ENCODE peak calls at places on chromosomes 6 and 20, in four cellular contexts. H, V, S and D are unnamed samples.

GRCh38 chr6:142374090-142374783 is 72.4 kb downstream of the ADGRG6 start:
- DNase-seq in H (no peak), V (no peak), S (no peak), D (no peak)

GRCh38 chr6:101013612-101014195 is 132.6 kb upstream of the ASCC3 start:
- DNase-seq in H (no peak), V (no peak), S (no peak), D (no peak)

GRCh38 chr6:132218063-132218696 is 183.1 kb downstream of the MOXD1 start:
- DNase-seq in H (no peak), V (no peak), S (no peak), D (no peak)

GRCh38 chr20:63217706-63218105 is 1.8 kb upstream of the YTHDF1 start:
- DNase-seq in H (no peak), V (no peak), S (no peak), D (no peak)

GRCh38 chr6:3628143-3628840 is 123.2 kb downstream of the PXDC1 start:
- DNase-seq in H (no peak), V (no peak), S (no peak), D (no peak)

GRCh38 chr6:113432729-113433505 is 424.2 kb upstream of the MARCKS start:
- DNase-seq in H (no peak), V (peak; percentile 68), S (no peak), D (no peak)

GRCh38 chr6:93468291-93468690 is 48.9 kb upstream of the EPHA7 start:
- DNase-seq in H (no peak), V (no peak), S (no peak), D (no peak)

GRCh38 chr20:21705466-21706344 is at the start of gene PAX1:
- DNase-seq in H (no peak), V (no peak), S (no peak), D (no peak)

GRCh38 chr6:54093306-54093705 is 17.9 kb upstream of the MLIP start:
- DNase-seq in H (no peak), V (no peak), S (no peak), D (no peak)

GRCh38 chr6:78942451-78942850 is 75.1 kb downstream of the IRAK1BP1 start:
- DNase-seq in H (no peak), V (no peak), S (no peak), D (no peak)

GRCh38 chr6:30893001-30893591 is 8.8 kb downstream of the DDR1 start:
- DNase-seq in H (no peak), V (no peak), S (no peak), D (no peak)

GRCh38 chr6:159758031-159759001 is 3.5 kb upstream of the ACAT2 start:
- DNase-seq in H (no peak), V (no peak), S (no peak), D (no peak)

GRCh38 chr20:23433628-23434027 is 5.9 kb upstream of the CSTL1 start:
- DNase-seq in H (no peak), V (no peak), S (no peak), D (no peak)

GRCh38 chr20:17694767-17695166 is 5.0 kb upstream of the BANF2 start:
- DNase-seq in H (no peak), V (no peak), S (no peak), D (no peak)

GRCh38 chr6:93918258-93918657 is 498.9 kb upstream of the EPHA7 start:
- DNase-seq in H (no peak), V (no peak), S (no peak), D (no peak)

GRCh38 chr6:82013561-82014275 is 233.8 kb downstream of the IBTK start:
- DNase-seq in H (no peak), V (no peak), S (no peak), D (no peak)

GRCh38 chr20:8291873-8292272 is 159.8 kb downstream of the PLCB1 start:
- DNase-seq in H (no peak), V (no peak), S (no peak), D (no peak)

GRCh38 chr6:70398783-70399730 is 14.3 kb upstream of the FAM135A start:
- DNase-seq in H (peak; percentile 23), V (no peak), S (no peak), D (no peak)

GRCh38 chr20:59152559-59153354 is 10.9 kb upstream of the ZNF831 start:
- DNase-seq in H (no peak), V (no peak), S (no peak), D (no peak)

GRCh38 chr6:158071121-158072082 is 89.7 kb downstream of the SYNJ2 start:
- DNase-seq in H (no peak), V (no peak), S (no peak), D (no peak)

GRCh38 chr20:12395404-12396159 is 477.9 kb downstream of the BTBD3 start:
- DNase-seq in H (no peak), V (no peak), S (no peak), D (no peak)

GRCh38 chr20:58138395-58138794 is 90.1 kb downstream of the ANKRD60 start:
- DNase-seq in H (no peak), V (no peak), S (no peak), D (no peak)

GRCh38 chr20:17967595-17968365 is 814 bp downstream of the SNX5 start:
- DNase-seq in H (no peak), V (peak; percentile 67), S (no peak), D (no peak)

GRCh38 chr6:161498359-161498758 is 224.5 kb upstream of the AGPAT4 start:
- DNase-seq in H (peak; percentile 19), V (no peak), S (no peak), D (no peak)

GRCh38 chr6:40706222-40706621 is 119.1 kb upstream of the LRFN2 start:
- DNase-seq in H (no peak), V (no peak), S (no peak), D (no peak)

GRCh38 chr6:106063448-106063850 is 22.7 kb upstream of the PRDM1 start:
- DNase-seq in H (no peak), V (no peak), S (no peak), D (no peak)

GRCh38 chr6:134347141-134347540 is 29.2 kb upstream of the SGK1 start:
- DNase-seq in H (no peak), V (no peak), S (no peak), D (no peak)

GRCh38 chr6:134342972-134343371 is 25.1 kb upstream of the SGK1 start:
- DNase-seq in H (no peak), V (no peak), S (no peak), D (no peak)

GRCh38 chr6:134342211-134342610 is 24.3 kb upstream of the SGK1 start:
- DNase-seq in H (no peak), V (no peak), S (no peak), D (no peak)

GRCh38 chr6:134347916-134348805 is 30.2 kb upstream of the SGK1 start:
- DNase-seq in H (no peak), V (no peak), S (no peak), D (no peak)

GRCh38 chr6:134345780-134346179 is 27.9 kb upstream of the SGK1 start:
- DNase-seq in H (no peak), V (no peak), S (no peak), D (no peak)
- TF ChIP-seq SPI1 in H (no peak), V (no peak), S (no peak), D (no peak)

GRCh38 chr6:1553562-1554088 is 56.1 kb upstream of the FOXC1 start:
- DNase-seq in H (no peak), V (no peak), S (no peak), D (no peak)

GRCh38 chr6:1552296-1552761 is 57.4 kb upstream of the FOXC1 start:
- DNase-seq in H (peak; percentile 28), V (no peak), S (no peak), D (no peak)

GRCh38 chr6:1547785-1548184 is 61.9 kb upstream of the FOXC1 start:
- DNase-seq in H (no peak), V (no peak), S (no peak), D (no peak)

GRCh38 chr6:1554241-1554880 is 55.4 kb upstream of the FOXC1 start:
- DNase-seq in H (no peak), V (no peak), S (peak; percentile 57), D (no peak)

DNA sequence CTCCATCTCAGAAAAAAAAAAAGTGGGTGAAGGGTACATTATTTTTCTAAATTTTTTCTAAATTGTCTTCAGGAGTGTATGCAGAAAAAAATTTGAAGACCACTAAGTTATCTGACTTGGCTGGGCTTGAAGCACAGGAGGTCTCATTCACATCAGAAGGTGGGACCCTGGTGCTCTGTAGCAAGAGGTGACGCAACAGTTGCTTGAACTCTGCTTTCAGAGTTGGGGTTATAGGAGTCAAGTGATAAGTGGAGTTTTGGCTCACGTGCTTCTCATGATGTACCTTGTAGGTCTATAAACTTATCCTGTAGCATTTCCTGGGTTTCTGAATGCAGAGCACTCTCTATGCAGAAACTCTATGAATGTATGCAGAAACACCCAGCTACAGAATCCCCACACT is 58.5 kb upstream of the FOXC1 start:
- DNase-seq in H (no peak), V (no peak), S (no peak), D (no peak)
- TF ChIP-seq SPI1 in H (no peak), V (no peak), S (no peak), D (no peak)

GRCh38 chr20:53752583-53752970 is 158.9 kb upstream of the ZNF217 start:
- DNase-seq in H (no peak), V (no peak), S (no peak), D (no peak)

GRCh38 chr20:53751394-53752368 is 158.0 kb upstream of the ZNF217 start:
- DNase-seq in H (no peak), V (peak; percentile 65), S (peak; percentile 86), D (no peak)

GRCh38 chr20:53750827-53751393 is 157.3 kb upstream of the ZNF217 start:
- DNase-seq in H (no peak), V (no peak), S (peak; percentile 69), D (no peak)

GRCh38 chr20:53753880-53754459 is 160.3 kb upstream of the ZNF217 start:
- DNase-seq in H (no peak), V (no peak), S (no peak), D (no peak)

DNA sequence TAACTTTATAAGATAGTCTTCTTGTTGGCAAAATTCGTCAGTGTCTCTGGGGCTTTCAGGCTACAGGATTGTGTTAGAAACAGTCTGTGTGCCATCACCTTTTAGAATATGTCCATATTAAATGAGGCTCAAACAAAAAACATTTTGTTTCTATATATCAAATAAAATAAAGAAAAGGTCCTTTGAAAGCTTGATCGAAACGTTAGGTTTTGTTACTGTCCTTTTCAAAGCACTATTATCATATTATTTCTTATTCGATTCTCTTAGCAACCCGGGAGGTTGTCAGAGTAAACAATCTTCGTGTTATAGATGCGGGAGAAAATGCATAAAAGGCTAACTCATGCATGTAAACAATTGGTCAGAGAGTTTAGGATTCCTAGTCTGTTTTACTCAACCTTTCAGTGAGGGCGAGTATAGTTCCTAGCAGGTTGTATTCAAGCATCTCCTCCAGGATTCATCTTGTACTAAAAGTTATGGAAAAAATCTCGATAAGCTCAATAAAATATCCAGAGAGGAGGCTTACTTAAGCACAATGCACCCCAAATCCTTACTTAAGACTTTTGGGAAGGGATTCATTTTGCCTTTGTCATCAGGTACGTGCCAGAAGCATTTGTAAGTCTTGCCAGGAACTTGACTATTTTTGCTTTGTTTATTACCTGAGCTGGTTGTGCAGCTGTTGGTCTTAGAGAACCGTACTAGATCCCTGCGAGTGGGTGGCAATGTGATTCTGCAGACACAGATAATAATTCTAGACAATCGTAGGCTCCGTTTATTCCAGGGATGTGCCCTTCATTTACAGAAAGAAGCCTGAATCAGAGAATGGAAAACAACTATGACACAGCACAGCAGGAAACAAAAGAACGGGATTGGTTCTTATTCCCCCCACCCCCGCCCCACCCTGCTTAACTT is 159.6 kb upstream of the ZNF217 start:
- DNase-seq in H (peak; percentile 47), V (no peak), S (no peak), D (no peak)
- TF ChIP-seq SPI1 in H (no peak), V (no peak), S (no peak), D (no peak)

DNA sequence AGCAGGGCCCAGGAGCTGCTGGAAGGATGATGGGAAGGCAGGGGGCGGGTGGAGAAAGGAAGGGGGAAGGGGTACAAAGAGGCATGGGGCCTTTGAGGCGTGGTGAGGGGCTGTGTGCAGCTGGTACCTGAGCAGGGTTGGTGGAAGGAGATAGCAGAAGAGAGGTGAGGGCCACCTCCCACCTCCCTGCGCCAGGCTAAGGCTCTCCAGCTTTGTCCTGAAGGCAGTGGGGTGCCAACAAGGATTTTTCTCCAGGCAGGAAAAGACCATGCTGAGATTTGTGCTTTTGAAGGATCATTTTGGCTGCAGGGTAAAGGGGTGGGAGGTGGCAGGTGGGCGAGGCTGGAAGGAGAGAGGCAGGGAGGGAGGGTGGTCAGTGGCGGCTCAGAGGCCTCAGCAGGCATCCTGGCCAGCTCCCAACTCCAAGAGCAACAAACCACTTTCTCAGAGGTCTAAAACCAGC is 40.8 kb downstream of the NOL4L start:
- DNase-seq in H (no peak), V (no peak), S (no peak), D (no peak)
- TF ChIP-seq SPI1 in H (no peak), V (no peak), S (no peak), D (no peak)